ENCODE peak calls at places on chromosomes 13 and 19, in six cellular contexts. E is astrocyte of the hippocampus; Y is T-cell; F is amniotic stem cell; O is adrenal gland; D is stimulated activated CD4-positive, alpha-beta T cell treated with anti-CD3 and anti-CD28 coated beads, Interleukin-2, amount 100 ng/mL, for 48 hours. V is an unnamed sample.

GRCh38 chr13:101529419-101529818 is 76.9 kb downstream of the ITGBL1 start:
- DNase-seq in Y (no peak), F (no peak), D (no peak), E (peak; percentile 89), O (no peak), V (no peak)

GRCh38 chr19:50639121-50640112 is at the start of gene SYT3:
- DNase-seq in Y (peak; percentile 22), E (peak; percentile 59), O (peak; percentile 66), D (peak; percentile 17), F (no peak), V (peak; percentile 79)

GRCh38 chr13:41015920-41016319 is 3.2 kb downstream of the ELF1 start:
- DNase-seq in D (no peak), F (no peak), E (no peak), Y (no peak), O (no peak), V (no peak)

GRCh38 chr19:7830272-7830771 is 304 bp downstream of the EVI5L start:
- DNase-seq in Y (no peak), O (no peak), F (no peak), D (no peak), E (no peak), V (peak; percentile 70)

GRCh38 chr19:43636121-43636683 is 3.4 kb downstream of the CADM4 start:
- DNase-seq in E (peak; percentile 70), D (no peak), F (no peak), Y (no peak), O (no peak), V (no peak)

GRCh38 chr13:36919206-36919832 is 719 bp downstream of the SMAD9 start:
- DNase-seq in F (no peak), D (no peak), O (peak; percentile 61), Y (no peak), E (peak; percentile 83), V (peak; percentile 86)

GRCh38 chr19:18910801-18911436 is 8.3 kb downstream of the COPE start:
- DNase-seq in E (no peak), O (no peak), F (no peak), D (no peak), Y (no peak), V (no peak)

GRCh38 chr13:68081051-68081450 is 850.9 kb upstream of the PCDH9 start:
- DNase-seq in Y (no peak), D (no peak), E (no peak), O (no peak), F (no peak), V (no peak)